ENCODE peak calls at places on chromosomes 1 and 21, in five cellular contexts. V, Q, I, L and P are unnamed samples.

GRCh38 chr1:186059752-186060151 is 315.3 kb downstream of the TPR start:
- DNase-seq in V (no peak), Q (no peak), I (no peak), L (no peak), P (no peak)

GRCh38 chr1:73516458-73516857 is 681.5 kb downstream of the LRRIQ3 start:
- DNase-seq in V (no peak), Q (no peak), I (no peak), L (no peak), P (no peak)

GRCh38 chr21:45615145-45615711 is 28.3 kb upstream of the PCBP3 start:
- DNase-seq in V (no peak), Q (peak; percentile 31), I (peak; percentile 23), L (peak; percentile 78), P (peak; percentile 72)

GRCh38 chr1:168386492-168386891 is 105.8 kb downstream of the TBX19 start:
- DNase-seq in V (no peak), Q (no peak), I (no peak), L (no peak), P (no peak)

GRCh38 chr1:210800301-210800700 is 333.6 kb downstream of the KCNH1 start:
- DNase-seq in V (no peak), Q (no peak), I (no peak), L (no peak), P (no peak)

GRCh38 chr1:243354511-243355153 is 98.8 kb downstream of the SDCCAG8 start:
- DNase-seq in V (no peak), Q (no peak), I (no peak), L (no peak), P (no peak)

GRCh38 chr1:24830680-24831272 is 85.5 kb downstream of the CLIC4 start:
- DNase-seq in V (peak; percentile 27), Q (peak; percentile 68), I (peak; percentile 62), L (no peak), P (peak; percentile 53)

GRCh38 chr1:38037481-38037939 is 9.1 kb downstream of the POU3F1 start:
- DNase-seq in V (no peak), Q (peak; percentile 70), I (no peak), L (no peak), P (peak; percentile 61)

GRCh38 chr1:78070758-78071157 is 25.0 kb downstream of the GIPC2 start:
- DNase-seq in V (no peak), Q (no peak), I (no peak), L (no peak), P (no peak)

GRCh38 chr1:96987186-96987703 is 265.7 kb downstream of the PTBP2 start:
- DNase-seq in V (no peak), Q (no peak), I (no peak), L (no peak), P (no peak)

GRCh38 chr1:223175032-223175431 is 32.0 kb upstream of the TLR5 start:
- DNase-seq in V (peak; percentile 26), Q (peak; percentile 61), I (no peak), L (no peak), P (no peak)

GRCh38 chr1:47661065-47661464 is 223.2 kb downstream of the FOXD2 start:
- DNase-seq in V (no peak), Q (no peak), I (no peak), L (no peak), P (no peak)

GRCh38 chr1:64766385-64766784 is 21.5 kb downstream of the RAVER2 start:
- DNase-seq in V (no peak), Q (no peak), I (no peak), L (no peak), P (no peak)

GRCh38 chr1:192270398-192270797 is 46.4 kb upstream of the RGS21 start:
- DNase-seq in V (no peak), Q (no peak), I (no peak), L (no peak), P (no peak)

GRCh38 chr21:24375201-24375600 is 1232.1 kb downstream of the MRPL39 start:
- DNase-seq in V (no peak), Q (peak; percentile 9), I (no peak), L (no peak), P (no peak)

GRCh38 chr1:88462481-88463261 is 221.4 kb upstream of the PKN2 start:
- DNase-seq in V (peak; percentile 77), Q (no peak), I (no peak), L (no peak), P (peak; percentile 60)

GRCh38 chr1:74395492-74395891 is 116.9 kb downstream of the LRRC53 start:
- DNase-seq in V (no peak), Q (no peak), I (no peak), L (no peak), P (no peak)

GRCh38 chr1:119676571-119677206 is 28.6 kb upstream of the ZNF697 start:
- DNase-seq in V (no peak), Q (no peak), I (no peak), L (no peak), P (no peak)

GRCh38 chr1:116506132-116507004 is 64.5 kb downstream of the CD58 start:
- DNase-seq in V (no peak), Q (peak; percentile 54), I (no peak), L (no peak), P (no peak)

GRCh38 chr1:94071391-94071790 is 49.6 kb downstream of the ABCA4 start:
- DNase-seq in V (no peak), Q (no peak), I (no peak), L (no peak), P (peak; percentile 21)

GRCh38 chr1:186093437-186093836 is 281.6 kb downstream of the TPR start:
- DNase-seq in V (no peak), Q (no peak), I (no peak), L (no peak), P (no peak)

GRCh38 chr1:3356827-3357457 is 97.5 kb upstream of the ARHGEF16 start:
- DNase-seq in V (no peak), Q (no peak), I (peak; percentile 29), L (no peak), P (no peak)

GRCh38 chr1:161198206-161198876 is 513 bp downstream of the ADAMTS4 start:
- DNase-seq in V (peak; percentile 45), Q (peak; percentile 56), I (peak; percentile 56), L (no peak), P (peak; percentile 71)

GRCh38 chr21:35019631-35020032 is 29.5 kb downstream of the RUNX1 start:
- DNase-seq in V (no peak), Q (no peak), I (peak; percentile 94), L (no peak), P (no peak)

GRCh38 chr21:35023396-35024070 is 25.6 kb downstream of the RUNX1 start:
- DNase-seq in V (no peak), Q (no peak), I (peak; percentile 95), L (no peak), P (no peak)

GRCh38 chr21:35021546-35021945 is 27.6 kb downstream of the RUNX1 start:
- DNase-seq in V (no peak), Q (no peak), I (no peak), L (no peak), P (no peak)

GRCh38 chr21:35020446-35020845 is 28.7 kb downstream of the RUNX1 start:
- DNase-seq in V (no peak), Q (no peak), I (no peak), L (no peak), P (no peak)

GRCh38 chr21:35020902-35021301 is 28.2 kb downstream of the RUNX1 start:
- DNase-seq in V (no peak), Q (no peak), I (no peak), L (no peak), P (no peak)
- TF ChIP-seq FOXM1 in V (no peak), Q (no peak), I (no peak), L (no peak), P (no peak)

GRCh38 chr21:32708069-32708468 is 19.7 kb downstream of the SYNJ1 start:
- DNase-seq in V (no peak), Q (no peak), I (no peak), L (no peak), P (no peak)
- TF ChIP-seq FOXM1 in V (no peak), Q (no peak), I (no peak), L (no peak), P (no peak)

DNA sequence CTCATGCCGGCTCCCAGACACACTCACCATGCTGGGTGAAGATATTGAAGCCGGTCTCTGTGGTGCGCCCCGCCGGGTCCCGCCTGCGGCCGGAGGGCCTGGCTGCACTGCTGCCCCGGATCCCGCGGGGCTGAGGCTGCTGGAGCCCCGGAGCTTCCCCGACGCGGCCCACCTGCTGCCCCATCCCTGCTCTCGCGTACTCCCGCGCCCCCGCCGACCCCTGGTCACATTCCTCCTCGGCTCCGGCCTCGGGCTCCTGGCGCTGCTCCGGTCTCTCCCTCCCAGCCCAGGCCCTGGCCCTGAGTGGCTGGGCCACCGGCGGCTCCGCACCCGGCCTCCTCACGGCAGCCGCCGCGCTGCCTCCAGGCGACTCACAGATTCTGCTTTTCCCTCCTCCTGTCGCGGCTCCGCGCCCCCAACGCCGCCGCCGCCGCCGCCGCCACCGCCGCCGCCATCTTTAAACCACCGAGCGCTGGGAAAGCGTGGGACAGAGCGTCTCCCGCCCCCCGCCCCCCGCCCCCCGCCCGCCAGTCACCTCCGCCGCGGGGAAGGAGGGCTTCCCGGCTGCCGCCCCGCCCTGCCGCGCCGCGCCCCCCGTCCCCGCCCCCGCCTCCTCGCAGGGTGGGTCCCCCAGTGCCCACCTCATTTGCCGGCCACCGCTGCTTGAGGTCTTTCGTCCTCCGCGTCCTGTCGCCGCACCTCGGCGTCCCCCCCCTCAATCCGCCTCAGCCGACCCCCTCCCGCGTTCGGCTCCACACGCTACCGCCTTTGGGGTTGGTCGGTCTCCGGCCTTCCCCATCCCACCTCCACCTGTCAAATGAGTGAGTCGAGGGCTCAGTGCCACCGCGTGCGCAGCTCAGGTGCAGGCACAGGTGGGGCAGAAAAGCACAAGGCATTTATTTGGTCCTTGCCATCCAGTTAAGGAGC is at the start of gene ABL2:
- DNase-seq in V (peak; percentile 87), Q (peak; percentile 71), I (peak; percentile 18), L (no peak), P (peak; percentile 96)
- TF ChIP-seq FOXM1 in V (no peak), Q (no peak), I (no peak), L (no peak), P (no peak)

DNA sequence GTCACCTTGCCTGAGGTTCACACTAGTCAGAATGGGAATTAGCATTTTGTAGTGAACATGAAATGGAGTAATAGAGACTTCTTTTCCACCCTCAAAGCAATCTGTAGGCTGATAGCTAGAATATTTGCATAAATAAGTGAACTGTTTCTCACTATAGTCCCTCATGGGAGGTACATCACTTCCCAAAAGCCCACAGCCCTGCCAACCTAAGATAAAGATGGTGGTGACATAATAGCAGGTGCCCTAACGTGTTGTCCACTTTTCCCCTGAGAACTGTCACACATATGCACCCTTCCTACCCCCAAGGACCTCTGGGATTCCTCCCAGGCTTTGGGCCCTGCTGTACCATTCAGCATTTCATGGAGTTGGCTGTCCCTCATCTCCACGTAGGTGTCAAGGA is 4.4 kb downstream of the TMEM35B start:
- DNase-seq in V (no peak), Q (no peak), I (no peak), L (no peak), P (no peak)
- TF ChIP-seq FOXM1 in V (no peak), Q (no peak), I (no peak), L (no peak), P (no peak)

DNA sequence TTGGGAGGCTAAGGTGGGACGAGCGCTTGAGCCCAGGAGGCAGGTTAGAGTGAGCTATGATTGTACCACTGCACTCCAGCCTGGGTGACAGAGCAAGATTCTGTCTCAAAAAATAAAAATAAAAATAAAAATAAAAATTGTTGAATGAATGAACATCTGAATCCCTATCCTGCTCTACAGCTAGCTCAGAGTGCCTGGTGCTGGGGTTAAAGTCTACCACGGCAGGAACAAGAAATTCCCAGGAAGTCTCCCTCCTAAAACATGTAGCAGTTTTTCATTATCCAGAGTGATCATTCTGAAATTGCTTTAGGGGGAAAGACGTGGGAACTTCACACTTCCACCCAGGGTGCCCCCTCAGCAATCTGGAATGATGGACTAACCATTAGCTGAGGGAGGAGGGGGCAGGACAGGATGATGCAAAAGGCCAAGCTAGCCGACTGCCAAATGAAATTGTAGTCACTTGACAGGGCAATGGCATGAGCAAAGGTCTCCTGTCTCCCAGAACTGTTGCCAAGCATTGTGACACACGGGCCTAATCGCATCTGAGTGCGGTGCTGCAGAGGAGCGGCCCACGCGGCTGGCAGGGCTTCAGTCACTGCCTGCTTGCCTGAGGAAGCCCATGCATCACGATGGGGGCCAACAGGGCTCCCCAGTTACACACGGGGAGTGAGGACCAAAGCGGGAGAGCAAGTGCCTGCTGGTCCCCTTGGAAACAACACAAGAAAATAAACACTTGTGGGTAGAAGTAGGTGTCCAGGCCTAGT is 85.7 kb downstream of the NENF start:
- DNase-seq in V (no peak), Q (no peak), I (peak; percentile 74), L (no peak), P (peak; percentile 41)
- TF ChIP-seq FOXM1 in V (no peak), Q (no peak), I (no peak), L (no peak), P (no peak)